ENCODE peak calls at places on chromosomes 12 and 14, in eight cellular contexts. E is CD4-positive, alpha-beta memory T cell; H is IMR-90; N is astrocyte of the cerebellum; I is stomach; Y is CD8-positive, alpha-beta memory T cell; S is Jurkat, Clone E6-1; W is cardiac fibroblast. A is an unnamed sample.

GRCh38 chr12:88266851-88267360 is 124.8 kb downstream of the TMTC3 start:
- DNase-seq in I (no peak), W (no peak), N (peak; percentile 28), E (no peak), H (no peak), S (no peak), Y (no peak), A (peak; percentile 55)

GRCh38 chr14:24806061-24806678 is 172.2 kb upstream of the GZMB start:
- DNase-seq in W (peak; percentile 65), N (peak; percentile 34), S (peak; percentile 58), E (peak; percentile 2), H (peak; percentile 45), I (peak; percentile 85), Y (no peak), A (peak; percentile 39)

GRCh38 chr12:116427200-116427932 is 131.8 kb upstream of the MAP1LC3B2 start:
- DNase-seq in N (no peak), H (no peak), E (no peak), Y (no peak), W (no peak), I (no peak), S (no peak), A (peak; percentile 35)

GRCh38 chr12:1606021-1606622 is 11.7 kb upstream of the FBXL14 start:
- DNase-seq in Y (no peak), N (peak; percentile 66), H (peak; percentile 84), W (peak; percentile 95), E (no peak), I (peak; percentile 96), S (no peak), A (peak; percentile 85)

GRCh38 chr12:118120579-118121363 is 15.2 kb upstream of the PEBP1 start:
- DNase-seq in S (no peak), H (peak; percentile 61), W (peak; percentile 78), N (peak; percentile 39), I (peak; percentile 84), Y (peak; percentile 52), E (peak; percentile 52), A (peak; percentile 65)

GRCh38 chr12:131455218-131455506 is 255.7 kb upstream of the SFSWAP start:
- DNase-seq in W (no peak), E (no peak), S (no peak), N (no peak), Y (no peak), I (no peak), H (no peak), A (no peak)

GRCh38 chr12:11944321-11944720 is 126.4 kb upstream of the BCL2L14 start:
- DNase-seq in I (no peak), E (no peak), Y (no peak), S (no peak), W (no peak), H (no peak), N (peak; percentile 13), A (no peak)

GRCh38 chr12:96197503-96198272 is 3.5 kb downstream of the ELK3 start:
- DNase-seq in Y (no peak), N (peak; percentile 77), S (no peak), W (peak; percentile 98), H (peak; percentile 97), I (no peak), E (no peak), A (peak; percentile 96)

GRCh38 chr12:29234965-29235364 is 85.9 kb downstream of the FAR2 start:
- DNase-seq in Y (no peak), W (peak; percentile 76), N (no peak), I (no peak), H (peak; percentile 11), S (no peak), E (no peak), A (no peak)

DNA sequence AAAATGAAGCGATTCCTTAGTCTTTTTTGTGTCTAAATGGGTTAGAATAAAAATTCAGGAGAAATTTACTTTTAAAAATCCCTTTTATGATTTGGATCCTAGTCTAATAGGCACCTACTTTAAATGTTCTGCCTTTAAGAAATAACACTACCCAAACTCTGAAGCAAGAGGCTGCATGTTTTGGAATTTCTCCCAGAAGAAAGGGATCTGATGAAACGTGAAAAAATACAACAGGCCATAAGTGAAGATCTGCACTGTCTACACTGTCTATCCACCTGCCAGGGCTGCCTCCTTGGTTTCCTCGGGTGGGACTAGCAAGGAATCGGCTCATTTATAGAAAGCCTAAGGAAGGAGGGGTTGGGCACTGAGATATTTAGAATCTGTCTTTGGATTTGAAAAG is 22.1 kb downstream of the ACVR1B start:
- DNase-seq in S (no peak), I (no peak), E (no peak), Y (no peak), W (peak; percentile 38), N (no peak), H (peak; percentile 50), A (peak; percentile 73)
- H3K4me3 ChIP-seq in S (no peak overlapping the region), I (no peak overlapping the region), E (no peak overlapping the region), Y (no peak overlapping the region), W (no peak overlapping the region), N (no peak overlapping the region), H (no peak overlapping the region), A (no peak overlapping the region)

GRCh38 chr14:36647827-36648753 is 13.6 kb upstream of the PAX9 start:
- DNase-seq in N (no peak), I (no peak), H (peak; percentile 30), W (peak; percentile 56), S (no peak), E (no peak), Y (no peak), A (peak; percentile 48)
- H3K4me3 ChIP-seq in N (peak overlapping the region; percentile 38), I (peak overlapping the region; percentile 59), H (peak overlapping the region; percentile 42), W (peak overlapping the region; percentile 24), S (peak overlapping the region; percentile 39), E (no peak overlapping the region), Y (no peak overlapping the region), A (peak overlapping the region; percentile 59)

GRCh38 chr12:56078427-56078826 is 1.5 kb upstream of the ERBB3 start:
- DNase-seq in N (no peak), W (no peak), H (no peak), I (no peak), E (no peak), Y (no peak), S (no peak), A (no peak)
- H3K4me3 ChIP-seq in N (no peak overlapping the region), W (no peak overlapping the region), H (no peak overlapping the region), I (peak overlapping the region; percentile 73), E (no peak overlapping the region), Y (no peak overlapping the region), S (no peak overlapping the region), A (peak overlapping the region; percentile 15)

GRCh38 chr12:114670257-114670955 is 13.6 kb downstream of the TBX3 start:
- DNase-seq in Y (no peak), E (no peak), S (no peak), I (no peak), W (peak; percentile 37), N (no peak), H (no peak), A (no peak)

GRCh38 chr12:114669501-114670256 is 14.3 kb downstream of the TBX3 start:
- DNase-seq in E (no peak), H (peak; percentile 81), Y (no peak), I (no peak), N (no peak), S (no peak), W (peak; percentile 54), A (peak; percentile 58)

GRCh38 chr12:114671664-114672476 is 12.1 kb downstream of the TBX3 start:
- DNase-seq in W (peak; percentile 62), N (no peak), E (no peak), I (no peak), S (no peak), H (peak; percentile 69), Y (no peak), A (peak; percentile 24)

GRCh38 chr12:114672817-114673168 is 11.2 kb downstream of the TBX3 start:
- DNase-seq in E (no peak), N (no peak), H (no peak), S (no peak), Y (no peak), W (no peak), I (no peak), A (no peak)

GRCh38 chr12:114671321-114671663 is 12.7 kb downstream of the TBX3 start:
- DNase-seq in S (no peak), N (no peak), Y (no peak), I (no peak), E (no peak), W (peak; percentile 27), H (no peak), A (no peak)
- H3K4me3 ChIP-seq in S (no peak overlapping the region), N (peak overlapping the region; percentile 24), Y (no peak overlapping the region), I (no peak overlapping the region), E (no peak overlapping the region), W (peak overlapping the region; percentile 26), H (peak overlapping the region; percentile 46), A (no peak overlapping the region)

GRCh38 chr12:65734226-65734625 is 90.1 kb upstream of the HMGA2 start:
- DNase-seq in N (no peak), H (no peak), Y (no peak), S (no peak), I (no peak), W (no peak), E (no peak), A (no peak)

GRCh38 chr12:65728913-65729793 is 95.1 kb upstream of the HMGA2 start:
- DNase-seq in N (no peak), I (no peak), Y (no peak), W (peak; percentile 22), S (no peak), E (no peak), H (peak; percentile 5), A (peak; percentile 13)

GRCh38 chr12:65731771-65732170 is 92.5 kb upstream of the HMGA2 start:
- DNase-seq in N (no peak), I (no peak), W (no peak), E (no peak), S (no peak), Y (no peak), H (no peak), A (no peak)

GRCh38 chr12:65725376-65725775 is 98.9 kb upstream of the HMGA2 start:
- DNase-seq in Y (no peak), S (no peak), E (no peak), N (no peak), H (peak; percentile 46), I (no peak), W (peak; percentile 45), A (peak; percentile 54)

GRCh38 chr12:65728348-65728912 is 95.9 kb upstream of the HMGA2 start:
- DNase-seq in E (no peak), I (no peak), H (no peak), S (no peak), N (no peak), W (peak; percentile 11), Y (no peak), A (no peak)
- H3K4me3 ChIP-seq in E (no peak overlapping the region), I (no peak overlapping the region), H (peak overlapping the region; percentile 53), S (no peak overlapping the region), N (peak overlapping the region; percentile 58), W (peak overlapping the region; percentile 62), Y (no peak overlapping the region), A (peak overlapping the region; percentile 59)

GRCh38 chr12:6113691-6114475 is 10.6 kb downstream of the VWF start:
- DNase-seq in I (no peak), E (no peak), Y (no peak), S (no peak), H (no peak), W (no peak), N (no peak), A (no peak)
- H3K4me3 ChIP-seq in I (no peak overlapping the region), E (no peak overlapping the region), Y (no peak overlapping the region), S (no peak overlapping the region), H (no peak overlapping the region), W (no peak overlapping the region), N (no peak overlapping the region), A (no peak overlapping the region)

GRCh38 chr12:109714141-109714912 is 702 bp downstream of the FAM222A start:
- DNase-seq in H (peak; percentile 20), E (peak; percentile 64), W (peak; percentile 42), N (no peak), S (no peak), I (peak; percentile 73), Y (peak; percentile 31), A (peak; percentile 9)
- H3K4me3 ChIP-seq in H (peak overlapping the region; percentile 51), E (no peak overlapping the region), W (peak overlapping the region; percentile 55), N (peak overlapping the region; percentile 41), S (peak overlapping the region; percentile 52), I (peak overlapping the region; percentile 88), Y (peak overlapping the region; percentile 41), A (peak overlapping the region; percentile 49)